ENCODE peak calls at places on chromosome 15, in six cellular contexts. F, L, C, G, B and H are unnamed samples.

GRCh38 chr15:100779331-100780207 is 100.1 kb upstream of the ALDH1A3 start:
- DNase-seq in F (peak), L (no peak), C (peak), G (no peak), B (peak), H (no peak)

GRCh38 chr15:88257311-88257901 is 867 bp upstream of the NTRK3 start:
- DNase-seq in F (no peak), L (no peak), C (no peak), G (no peak), B (no peak), H (no peak)

GRCh38 chr15:51869074-51869425 is 39.6 kb downstream of the TMOD3 start:
- DNase-seq in F (no peak), L (peak), C (no peak), G (peak), B (peak), H (no peak)

GRCh38 chr15:95996494-95996893 is 334.0 kb upstream of the NR2F2 start:
- DNase-seq in F (no peak), L (no peak), C (no peak), G (no peak), B (no peak), H (no peak)

GRCh38 chr15:70362911-70363310 is 265.2 kb upstream of the TLE3 start:
- DNase-seq in F (no peak), L (peak), C (peak), G (no peak), B (no peak), H (no peak)

GRCh38 chr15:41499109-41499851 is 5.6 kb downstream of the ITPKA start:
- DNase-seq in F (no peak), L (no peak), C (no peak), G (no peak), B (no peak), H (no peak)

GRCh38 chr15:49094923-49095322 is 48.7 kb upstream of the SECISBP2L start:
- DNase-seq in F (no peak), L (no peak), C (no peak), G (no peak), B (no peak), H (no peak)

GRCh38 chr15:68697711-68698690 is 119.2 kb downstream of the CORO2B start:
- DNase-seq in F (no peak), L (no peak), C (no peak), G (no peak), B (no peak), H (no peak)

GRCh38 chr15:66294932-66295235 is 1.5 kb downstream of the DIS3L start:
- DNase-seq in F (no peak), L (peak), C (no peak), G (no peak), B (no peak), H (no peak)

GRCh38 chr15:20351448-20351961 is 190.1 kb downstream of the GOLGA6L6 start:
- DNase-seq in F (no peak), L (no peak), C (peak), G (no peak), B (no peak), H (peak)

GRCh38 chr15:89021224-89021623 is 67.0 kb upstream of the ABHD2 start:
- DNase-seq in F (no peak), L (no peak), C (no peak), G (no peak), B (no peak), H (no peak)

GRCh38 chr15:86493884-86494283 is 414.2 kb downstream of the AGBL1 start:
- DNase-seq in F (no peak), L (no peak), C (no peak), G (no peak), B (no peak), H (no peak)

GRCh38 chr15:101024111-101024695 is 105.0 kb downstream of the LRRK1 start:
- DNase-seq in F (no peak), L (peak), C (no peak), G (peak), B (peak), H (no peak)

GRCh38 chr15:89118481-89118989 is 30.3 kb downstream of the ABHD2 start:
- DNase-seq in F (no peak), L (no peak), C (no peak), G (no peak), B (no peak), H (no peak)

GRCh38 chr15:98548172-98548971 is 100.0 kb upstream of the IGF1R start:
- DNase-seq in F (peak), L (peak), C (peak), G (peak), B (peak), H (peak)

GRCh38 chr15:89192136-89192535 is 29.2 kb downstream of the RLBP1 start:
- DNase-seq in F (no peak), L (no peak), C (no peak), G (no peak), B (no peak), H (no peak)

GRCh38 chr15:96160800-96161199 is 169.7 kb upstream of the NR2F2 start:
- DNase-seq in F (no peak), L (no peak), C (peak), G (no peak), B (no peak), H (no peak)

GRCh38 chr15:47548189-47548588 is 169.1 kb upstream of the SEMA6D start:
- DNase-seq in F (no peak), L (no peak), C (no peak), G (no peak), B (no peak), H (no peak)

GRCh38 chr15:35301088-35301487 is 216.0 kb upstream of the NANOGP8 start:
- DNase-seq in F (no peak), L (no peak), C (no peak), G (no peak), B (no peak), H (no peak)

GRCh38 chr15:92421980-92422379 is 28.3 kb downstream of the ST8SIA2 start:
- DNase-seq in F (no peak), L (no peak), C (no peak), G (peak), B (no peak), H (no peak)

GRCh38 chr15:41417812-41418211 is 917 bp downstream of the RTF1 start:
- DNase-seq in F (no peak), L (peak), C (no peak), G (no peak), B (no peak), H (no peak)

GRCh38 chr15:90810354-90810753 is 58.0 kb upstream of the FURIN start:
- DNase-seq in F (no peak), L (no peak), C (no peak), G (no peak), B (no peak), H (no peak)

GRCh38 chr15:69978603-69979002 is 119.1 kb downstream of the TLE3 start:
- DNase-seq in F (no peak), L (no peak), C (no peak), G (no peak), B (no peak), H (no peak)

GRCh38 chr15:50873935-50874353 is 34.5 kb upstream of the AP4E1 start:
- DNase-seq in F (no peak), L (no peak), C (no peak), G (no peak), B (no peak), H (no peak)

GRCh38 chr15:66956672-66957540 is 108.5 kb upstream of the SMAD3 start:
- DNase-seq in F (no peak), L (no peak), C (no peak), G (no peak), B (no peak), H (no peak)

GRCh38 chr15:98682992-98683701 is 34.8 kb downstream of the IGF1R start:
- DNase-seq in F (no peak), L (peak), C (no peak), G (no peak), B (no peak), H (no peak)

GRCh38 chr15:70664494-70664893 is 98.9 kb downstream of the UACA start:
- DNase-seq in F (no peak), L (no peak), C (no peak), G (no peak), B (no peak), H (no peak)

GRCh38 chr15:28996289-28996688 is 110.5 kb downstream of the APBA2 start:
- DNase-seq in F (no peak), L (no peak), C (no peak), G (no peak), B (no peak), H (no peak)

GRCh38 chr15:48394172-48394571 is 62.9 kb downstream of the DUT start:
- DNase-seq in F (no peak), L (no peak), C (no peak), G (no peak), B (peak), H (no peak)

GRCh38 chr15:55319537-55320325 is 709 bp downstream of the PIGB start:
- DNase-seq in F (no peak), L (peak), C (no peak), G (no peak), B (peak), H (no peak)

GRCh38 chr15:58252586-58253323 is 114.6 kb downstream of the AQP9 start:
- DNase-seq in F (no peak), L (no peak), C (no peak), G (no peak), B (no peak), H (no peak)

GRCh38 chr15:57436166-57436565 is 59.9 kb downstream of the CGNL1 start:
- DNase-seq in F (no peak), L (no peak), C (no peak), G (no peak), B (no peak), H (no peak)

GRCh38 chr15:70248116-70249025 is 150.7 kb upstream of the TLE3 start:
- DNase-seq in F (no peak), L (no peak), C (no peak), G (no peak), B (no peak), H (no peak)

GRCh38 chr15:31305375-31305774 is 21.3 kb upstream of the KLF13 start:
- DNase-seq in F (no peak), L (no peak), C (no peak), G (no peak), B (no peak), H (no peak)

GRCh38 chr15:73681073-73681472 is 3.1 kb upstream of the CD276 start:
- DNase-seq in F (no peak), L (no peak), C (no peak), G (no peak), B (no peak), H (no peak)

GRCh38 chr15:35137175-35137574 is 52.1 kb upstream of the NANOGP8 start:
- DNase-seq in F (no peak), L (no peak), C (no peak), G (no peak), B (no peak), H (no peak)

GRCh38 chr15:90887037-90887481 is 2.8 kb downstream of the FES start:
- DNase-seq in F (no peak), L (no peak), C (no peak), G (no peak), B (no peak), H (no peak)

GRCh38 chr15:84772031-84772430 is 23.6 kb downstream of the ZNF592 start:
- DNase-seq in F (no peak), L (no peak), C (no peak), G (no peak), B (no peak), H (no peak)

GRCh38 chr15:78950343-78950742 is 5.5 kb upstream of the CTSH start:
- DNase-seq in F (no peak), L (no peak), C (no peak), G (no peak), B (peak), H (no peak)

DNA sequence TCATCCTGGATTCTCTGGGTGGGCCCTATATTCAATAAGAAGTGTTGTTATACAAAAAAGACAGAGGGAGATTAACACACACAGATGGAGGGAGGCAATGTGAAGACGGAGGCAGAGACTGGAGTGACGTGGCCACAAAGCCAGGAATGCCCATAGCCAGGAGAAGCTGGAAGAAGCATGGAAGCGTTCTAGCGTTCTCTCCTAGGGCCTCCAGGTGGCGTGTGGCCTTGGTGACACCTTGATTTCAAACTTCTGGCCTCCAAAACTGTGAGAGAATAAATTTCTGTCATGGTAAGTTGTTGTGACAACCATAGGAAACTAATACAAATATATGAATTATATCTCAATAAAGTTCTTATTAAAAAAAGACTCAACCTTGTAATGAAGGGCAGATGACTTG is 21.3 kb downstream of the THBS1 start:
- DNase-seq in F (no peak), L (no peak), C (no peak), G (no peak), B (no peak), H (no peak)
- TF ChIP-seq CTCF in F (peak), L (no peak), C (no peak), G (peak), B (no peak), H (no peak)

DNA sequence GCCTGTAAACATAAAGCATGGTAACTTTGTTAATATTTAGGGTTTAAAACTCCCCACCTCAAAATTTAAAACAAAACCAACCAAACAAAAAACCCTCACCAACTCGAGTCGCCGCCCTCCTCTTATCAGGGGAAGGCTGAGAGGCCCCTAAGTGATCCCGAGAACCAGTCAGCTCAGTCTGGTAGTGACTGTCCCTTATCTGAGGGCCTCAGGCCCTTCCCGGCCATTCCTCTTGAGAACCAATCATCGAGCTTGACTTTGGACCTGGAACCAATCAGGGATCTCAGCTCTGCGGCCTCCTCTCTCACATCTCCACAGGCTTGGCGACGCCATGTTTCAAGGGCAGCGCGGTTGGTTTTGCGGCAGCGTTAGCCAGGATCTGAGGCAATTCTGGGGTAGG is at the start of gene TERB2:
- DNase-seq in F (no peak), L (no peak), C (no peak), G (no peak), B (no peak), H (no peak)
- TF ChIP-seq CTCF in F (no peak), L (no peak), C (no peak), G (no peak), B (no peak), H (no peak)

DNA sequence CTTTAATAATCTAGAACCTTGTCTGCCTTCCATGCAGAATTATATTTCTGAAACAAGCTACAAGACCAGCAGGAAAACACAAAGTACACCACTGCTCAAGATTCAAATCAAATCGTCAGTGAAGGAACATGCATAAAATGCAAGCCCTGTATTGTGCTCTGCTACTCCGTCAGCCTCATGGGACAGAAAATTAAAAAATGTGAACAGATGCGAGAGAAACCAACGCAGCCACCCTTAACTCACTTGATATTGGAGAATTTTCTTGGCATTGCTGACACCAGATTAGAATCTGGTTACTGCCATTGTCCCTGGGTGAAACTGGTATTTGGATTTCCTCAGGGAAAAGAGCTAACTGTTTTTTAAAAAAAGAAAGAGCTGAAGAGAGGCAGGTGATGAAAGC is 23.6 kb downstream of the ANXA2 start:
- DNase-seq in F (no peak), L (no peak), C (no peak), G (no peak), B (no peak), H (no peak)
- TF ChIP-seq CTCF in F (no peak), L (no peak), C (no peak), G (no peak), B (no peak), H (no peak)

DNA sequence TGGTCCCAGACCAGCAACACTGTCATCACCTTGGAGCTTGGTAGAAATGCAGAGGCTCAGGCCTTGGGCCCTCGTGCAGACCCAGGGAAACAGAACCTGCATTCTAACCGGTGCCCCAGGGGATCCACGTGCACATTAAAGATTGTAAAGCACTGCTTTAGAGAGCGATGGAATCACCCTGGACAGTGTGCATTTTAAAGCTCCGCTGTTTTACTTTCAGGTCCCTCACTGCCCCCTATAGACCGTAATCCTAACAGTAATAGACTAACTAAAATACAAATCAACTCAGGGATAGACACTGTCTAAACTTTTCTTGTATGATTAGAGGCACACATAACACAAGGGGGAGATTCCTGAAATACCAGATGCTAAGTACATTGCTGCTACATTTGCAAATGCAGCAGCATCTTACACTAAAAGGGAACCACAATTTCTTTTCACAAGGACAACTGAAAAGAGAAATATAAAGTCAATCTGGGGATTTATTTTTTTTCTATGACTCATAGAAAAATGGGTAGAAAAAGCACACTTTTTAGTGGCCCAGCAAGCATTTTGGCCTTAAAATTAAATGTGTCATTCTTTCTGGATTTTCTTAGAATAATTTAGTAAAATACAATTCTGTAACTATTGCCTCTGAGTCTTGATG is 10.5 kb upstream of the SH3GL3 start:
- DNase-seq in F (no peak), L (peak), C (no peak), G (no peak), B (no peak), H (no peak)
- TF ChIP-seq CTCF in F (peak), L (peak), C (no peak), G (peak), B (no peak), H (no peak)